ENCODE peak calls at places on chromosomes 1 and 21, in six cellular contexts. One of them, this sample, is unnamed. For H3K9me3, the result is how much of the 10 kb centered on the place peaks cover.

GRCh38 chr1:940121-941026 is 16.7 kb downstream of the SAMD11 start:
- DNase-seq in osteoblast: peak
- DNase-seq in K562: peak
- DNase-seq in heart right ventricle: peak
- DNase-seq in kidney: peak
- DNase-seq in mammary epithelial cell: no peak
- DNase-seq in this sample: peak

GRCh38 chr1:199780948-199781347 is 246.6 kb upstream of the NR5A2 start:
- DNase-seq in osteoblast: no peak
- DNase-seq in K562: no peak
- DNase-seq in heart right ventricle: no peak
- DNase-seq in kidney: no peak
- DNase-seq in mammary epithelial cell: peak
- DNase-seq in this sample: no peak

GRCh38 chr1:211492511-211493132 is 660 bp upstream of the RD3 start:
- DNase-seq in osteoblast: no peak
- DNase-seq in K562: no peak
- DNase-seq in heart right ventricle: no peak
- DNase-seq in kidney: no peak
- DNase-seq in mammary epithelial cell: no peak
- DNase-seq in this sample: no peak

GRCh38 chr1:116433283-116434257 is 60.5 kb downstream of the ATP1A1 start:
- DNase-seq in osteoblast: peak
- DNase-seq in K562: peak
- DNase-seq in heart right ventricle: peak
- DNase-seq in kidney: no peak
- DNase-seq in mammary epithelial cell: peak
- DNase-seq in this sample: peak

GRCh38 chr1:56194911-56195310 is 384.5 kb downstream of the PLPP3 start:
- DNase-seq in osteoblast: peak
- DNase-seq in K562: no peak
- DNase-seq in heart right ventricle: no peak
- DNase-seq in kidney: no peak
- DNase-seq in mammary epithelial cell: no peak
- DNase-seq in this sample: no peak

GRCh38 chr1:184656221-184656620 is 98.4 kb downstream of the EDEM3 start:
- DNase-seq in osteoblast: no peak
- DNase-seq in K562: no peak
- DNase-seq in heart right ventricle: no peak
- DNase-seq in kidney: no peak
- DNase-seq in mammary epithelial cell: no peak
- DNase-seq in this sample: no peak

GRCh38 chr21:33424214-33424613 is 21.0 kb downstream of the IFNGR2 start:
- DNase-seq in osteoblast: no peak
- DNase-seq in K562: no peak
- DNase-seq in heart right ventricle: no peak
- DNase-seq in kidney: no peak
- DNase-seq in mammary epithelial cell: no peak
- DNase-seq in this sample: no peak

GRCh38 chr1:98796049-98796448 is 134.5 kb downstream of the SNX7 start:
- DNase-seq in osteoblast: no peak
- DNase-seq in K562: no peak
- DNase-seq in heart right ventricle: no peak
- DNase-seq in kidney: no peak
- DNase-seq in mammary epithelial cell: no peak
- DNase-seq in this sample: no peak

GRCh38 chr1:187691439-187691838 is 862.7 kb downstream of the PLA2G4A start:
- DNase-seq in osteoblast: peak
- DNase-seq in K562: no peak
- DNase-seq in heart right ventricle: no peak
- DNase-seq in kidney: no peak
- DNase-seq in mammary epithelial cell: peak
- DNase-seq in this sample: no peak

GRCh38 chr1:54013393-54014008 is 4.5 kb downstream of the LDLRAD1 start:
- DNase-seq in osteoblast: no peak
- DNase-seq in K562: no peak
- DNase-seq in heart right ventricle: no peak
- DNase-seq in kidney: no peak
- DNase-seq in mammary epithelial cell: no peak
- DNase-seq in this sample: no peak

GRCh38 chr21:45427331-45428271 is 22.6 kb downstream of the COL18A1 start:
- DNase-seq in osteoblast: peak
- DNase-seq in K562: peak
- DNase-seq in heart right ventricle: no peak
- DNase-seq in kidney: peak
- DNase-seq in mammary epithelial cell: peak
- DNase-seq in this sample: no peak

GRCh38 chr1:154404984-154405761 is at the start of gene IL6R:
- DNase-seq in osteoblast: peak
- DNase-seq in K562: peak
- DNase-seq in heart right ventricle: peak
- DNase-seq in kidney: peak
- DNase-seq in mammary epithelial cell: peak
- DNase-seq in this sample: peak

GRCh38 chr1:24045766-24046165 is 65.6 kb upstream of the SRSF10 start:
- DNase-seq in osteoblast: no peak
- DNase-seq in K562: no peak
- DNase-seq in heart right ventricle: no peak
- DNase-seq in kidney: no peak
- DNase-seq in mammary epithelial cell: no peak
- DNase-seq in this sample: no peak

GRCh38 chr1:22500476-22500875 is 48.8 kb downstream of the ZBTB40 start:
- DNase-seq in osteoblast: no peak
- DNase-seq in K562: no peak
- DNase-seq in heart right ventricle: peak
- DNase-seq in kidney: no peak
- DNase-seq in mammary epithelial cell: peak
- DNase-seq in this sample: no peak

GRCh38 chr1:109357673-109358072 is 40.0 kb downstream of the SORT1 start:
- DNase-seq in osteoblast: no peak
- DNase-seq in K562: no peak
- DNase-seq in heart right ventricle: no peak
- DNase-seq in kidney: no peak
- DNase-seq in mammary epithelial cell: no peak
- DNase-seq in this sample: no peak

GRCh38 chr1:166811691-166812090 is 27.6 kb upstream of the POGK start:
- DNase-seq in osteoblast: no peak
- DNase-seq in K562: no peak
- DNase-seq in heart right ventricle: no peak
- DNase-seq in kidney: no peak
- DNase-seq in mammary epithelial cell: no peak
- DNase-seq in this sample: no peak

GRCh38 chr1:228982637-228983036 is 247.4 kb downstream of the RHOU start:
- DNase-seq in osteoblast: no peak
- DNase-seq in K562: no peak
- DNase-seq in heart right ventricle: no peak
- DNase-seq in kidney: no peak
- DNase-seq in mammary epithelial cell: no peak
- DNase-seq in this sample: no peak

GRCh38 chr1:145991799-145992412 is 4.5 kb downstream of the TXNIP start:
- DNase-seq in osteoblast: no peak
- DNase-seq in K562: peak
- DNase-seq in heart right ventricle: no peak
- DNase-seq in kidney: no peak
- DNase-seq in mammary epithelial cell: no peak
- DNase-seq in this sample: no peak

GRCh38 chr1:58065520-58065919 is 481.0 kb downstream of the OMA1 start:
- DNase-seq in osteoblast: no peak
- DNase-seq in K562: peak
- DNase-seq in heart right ventricle: no peak
- DNase-seq in kidney: peak
- DNase-seq in mammary epithelial cell: no peak
- DNase-seq in this sample: no peak

GRCh38 chr1:189275786-189276185 is 1201.9 kb downstream of the BRINP3 start:
- DNase-seq in osteoblast: no peak
- DNase-seq in K562: no peak
- DNase-seq in heart right ventricle: no peak
- DNase-seq in kidney: no peak
- DNase-seq in mammary epithelial cell: no peak
- DNase-seq in this sample: no peak

GRCh38 chr1:18597159-18598042 is 33.2 kb upstream of the PAX7 start:
- DNase-seq in osteoblast: peak
- DNase-seq in K562: peak
- DNase-seq in heart right ventricle: peak
- DNase-seq in kidney: peak
- DNase-seq in mammary epithelial cell: peak
- DNase-seq in this sample: peak

GRCh38 chr1:63904826-63905225 is 131.0 kb downstream of the ROR1 start:
- DNase-seq in osteoblast: no peak
- DNase-seq in K562: no peak
- DNase-seq in heart right ventricle: no peak
- DNase-seq in kidney: no peak
- DNase-seq in mammary epithelial cell: no peak
- DNase-seq in this sample: no peak

GRCh38 chr1:115296981-115297380 is 41.1 kb downstream of the NGF start:
- DNase-seq in osteoblast: no peak
- DNase-seq in K562: no peak
- DNase-seq in heart right ventricle: no peak
- DNase-seq in kidney: no peak
- DNase-seq in mammary epithelial cell: peak
- DNase-seq in this sample: no peak

GRCh38 chr1:27513958-27514357 is 24.0 kb upstream of the WASF2 start:
- DNase-seq in osteoblast: peak
- DNase-seq in K562: no peak
- DNase-seq in heart right ventricle: peak
- DNase-seq in kidney: no peak
- DNase-seq in mammary epithelial cell: no peak
- DNase-seq in this sample: no peak

GRCh38 chr1:67853704-67854103 is 20.4 kb upstream of the GNG12 start:
- DNase-seq in osteoblast: peak
- DNase-seq in K562: peak
- DNase-seq in heart right ventricle: peak
- DNase-seq in kidney: peak
- DNase-seq in mammary epithelial cell: peak
- DNase-seq in this sample: peak

GRCh38 chr1:162070825-162071224 is 1.3 kb downstream of the NOS1AP start:
- DNase-seq in osteoblast: no peak
- DNase-seq in K562: no peak
- DNase-seq in heart right ventricle: no peak
- DNase-seq in kidney: no peak
- DNase-seq in mammary epithelial cell: peak
- DNase-seq in this sample: peak

GRCh38 chr1:227621211-227621610 is 57.9 kb downstream of the ZNF678 start:
- DNase-seq in osteoblast: no peak
- DNase-seq in K562: no peak
- DNase-seq in heart right ventricle: no peak
- DNase-seq in kidney: no peak
- DNase-seq in mammary epithelial cell: no peak
- DNase-seq in this sample: no peak
- H3K9me3 ChIP-seq in osteoblast: under half
- H3K9me3 ChIP-seq in K562: under half
- H3K9me3 ChIP-seq in heart right ventricle: half or more
- H3K9me3 ChIP-seq in kidney: under half
- H3K9me3 ChIP-seq in mammary epithelial cell: under half
- H3K9me3 ChIP-seq in this sample: under half

GRCh38 chr1:220810963-220811362 is 24.2 kb downstream of the MTARC1 start:
- DNase-seq in osteoblast: no peak
- DNase-seq in K562: no peak
- DNase-seq in heart right ventricle: no peak
- DNase-seq in kidney: no peak
- DNase-seq in mammary epithelial cell: no peak
- DNase-seq in this sample: no peak

GRCh38 chr1:220809187-220809550 is 22.5 kb downstream of the MTARC1 start:
- DNase-seq in osteoblast: no peak
- DNase-seq in K562: no peak
- DNase-seq in heart right ventricle: no peak
- DNase-seq in kidney: no peak
- DNase-seq in mammary epithelial cell: no peak
- DNase-seq in this sample: no peak

GRCh38 chr1:220809704-220810103 is 23.0 kb downstream of the MTARC1 start:
- DNase-seq in osteoblast: no peak
- DNase-seq in K562: no peak
- DNase-seq in heart right ventricle: no peak
- DNase-seq in kidney: no peak
- DNase-seq in mammary epithelial cell: no peak
- DNase-seq in this sample: peak

GRCh38 chr1:220811695-220812094 is 25.0 kb downstream of the MTARC1 start:
- DNase-seq in osteoblast: no peak
- DNase-seq in K562: no peak
- DNase-seq in heart right ventricle: no peak
- DNase-seq in kidney: no peak
- DNase-seq in mammary epithelial cell: no peak
- DNase-seq in this sample: no peak

GRCh38 chr1:220810179-220810653 is 23.5 kb downstream of the MTARC1 start:
- DNase-seq in osteoblast: peak
- DNase-seq in K562: peak
- DNase-seq in heart right ventricle: peak
- DNase-seq in kidney: peak
- DNase-seq in mammary epithelial cell: no peak
- DNase-seq in this sample: peak
- H3K4me3 ChIP-seq in osteoblast: peak
- H3K4me3 ChIP-seq in K562: no peak
- H3K4me3 ChIP-seq in heart right ventricle: peak
- H3K4me3 ChIP-seq in kidney: no peak
- H3K4me3 ChIP-seq in mammary epithelial cell: no peak
- H3K4me3 ChIP-seq in this sample: no peak

DNA sequence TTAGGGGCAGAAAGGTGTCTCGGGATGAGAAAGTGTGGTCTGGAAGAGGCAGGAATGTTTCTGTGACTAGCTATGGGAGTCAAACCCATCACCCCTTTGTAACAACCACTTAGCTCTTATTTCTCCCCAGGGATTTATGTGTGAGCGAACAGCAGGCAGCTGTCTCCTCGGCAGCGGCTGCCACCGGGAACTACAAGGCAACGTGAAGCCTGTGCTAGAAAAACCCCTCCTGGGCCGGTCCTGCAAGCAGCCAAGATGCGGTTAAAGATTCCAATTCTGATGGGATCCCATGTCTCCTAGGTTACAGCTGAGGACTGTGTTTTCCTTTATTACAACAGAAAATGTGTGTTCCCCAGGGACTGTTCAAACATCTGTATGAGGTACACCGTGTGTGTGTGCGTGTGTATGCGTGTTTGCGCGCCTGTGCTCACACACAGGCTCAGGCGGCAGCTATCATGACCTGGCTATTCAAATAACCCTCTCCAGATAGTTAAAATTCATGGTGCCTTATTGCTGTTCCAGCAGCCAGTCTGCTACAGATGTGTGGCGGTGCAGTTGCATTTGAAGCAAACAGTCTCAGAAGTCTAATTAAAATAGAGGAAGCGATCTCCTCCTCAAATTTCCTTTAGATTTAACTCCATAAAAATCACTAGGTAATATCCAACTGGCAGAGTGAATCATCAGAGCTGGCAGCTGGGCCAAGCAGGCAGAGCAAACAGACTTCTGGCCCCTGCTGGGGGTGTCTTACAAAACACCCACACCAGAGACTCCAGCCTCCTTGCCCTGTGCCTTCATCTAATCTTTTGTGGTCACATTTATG is 68.0 kb downstream of the LMX1A start:
- DNase-seq in osteoblast: peak
- DNase-seq in K562: no peak
- DNase-seq in heart right ventricle: no peak
- DNase-seq in kidney: no peak
- DNase-seq in mammary epithelial cell: no peak
- DNase-seq in this sample: peak
- H3K9me3 ChIP-seq in osteoblast: under half
- H3K9me3 ChIP-seq in K562: under half
- H3K9me3 ChIP-seq in heart right ventricle: under half
- H3K9me3 ChIP-seq in kidney: under half
- H3K9me3 ChIP-seq in mammary epithelial cell: under half
- H3K9me3 ChIP-seq in this sample: under half

GRCh38 chr21:40846566-40847411 is at the start of gene DSCAM:
- DNase-seq in osteoblast: no peak
- DNase-seq in K562: no peak
- DNase-seq in heart right ventricle: no peak
- DNase-seq in kidney: no peak
- DNase-seq in mammary epithelial cell: peak
- DNase-seq in this sample: no peak
- H3K4me3 ChIP-seq in osteoblast: no peak
- H3K4me3 ChIP-seq in K562: no peak
- H3K4me3 ChIP-seq in heart right ventricle: no peak
- H3K4me3 ChIP-seq in kidney: no peak
- H3K4me3 ChIP-seq in mammary epithelial cell: peak
- H3K4me3 ChIP-seq in this sample: no peak